ENCODE peak calls at places on chromosomes 3 and 15, in five cellular contexts. X is A549, F is K562, J is IMR-90, L is HepG2. V is an unnamed sample.

GRCh38 chr15:56492786-56493555 is 28.0 kb upstream of the MNS1 start:
- DNase-seq in X (no peak), F (no peak), J (no peak), L (no peak), V (no peak)

GRCh38 chr15:69734699-69735098 is 282.1 kb downstream of the RPLP1 start:
- DNase-seq in X (no peak), F (no peak), J (no peak), L (no peak), V (no peak)

GRCh38 chr3:170692720-170693119 is 106.8 kb upstream of the SLC7A14 start:
- DNase-seq in X (no peak), F (no peak), J (peak), L (no peak), V (no peak)

GRCh38 chr3:154018100-154018696 is 103.0 kb upstream of the ARHGEF26 start:
- DNase-seq in X (peak), F (peak), J (peak), L (peak), V (peak)

GRCh38 chr3:113096158-113096893 is 105.5 kb downstream of the GTPBP8 start:
- DNase-seq in X (no peak), F (no peak), J (peak), L (no peak), V (no peak)

GRCh38 chr15:71091601-71092000 is 23.7 kb upstream of the THSD4 start:
- DNase-seq in X (no peak), F (no peak), J (peak), L (no peak), V (no peak)

GRCh38 chr3:112623213-112623612 is 17.7 kb downstream of the CCDC80 start:
- DNase-seq in X (no peak), F (no peak), J (no peak), L (no peak), V (no peak)

GRCh38 chr15:80087104-80087503 is 27.6 kb downstream of the ZFAND6 start:
- DNase-seq in X (no peak), F (no peak), J (no peak), L (no peak), V (no peak)

GRCh38 chr3:15667484-15667883 is 65.9 kb downstream of the BTD start:
- DNase-seq in X (no peak), F (no peak), J (no peak), L (no peak), V (no peak)

GRCh38 chr15:89822030-89822429 is 7.4 kb upstream of the ANPEP start:
- DNase-seq in X (peak), F (no peak), J (no peak), L (no peak), V (no peak)

GRCh38 chr15:89469331-89470107 is 26.9 kb downstream of the RHCG start:
- DNase-seq in X (no peak), F (no peak), J (no peak), L (no peak), V (no peak)

GRCh38 chr3:87311309-87311708 is 34.9 kb upstream of the POU1F1 start:
- DNase-seq in X (no peak), F (no peak), J (no peak), L (no peak), V (no peak)

GRCh38 chr15:43525131-43525530 is 7.7 kb downstream of the MAP1A start:
- DNase-seq in X (no peak), F (no peak), J (no peak), L (no peak), V (no peak)

GRCh38 chr15:43527016-43527801 is 9.8 kb downstream of the MAP1A start:
- DNase-seq in X (no peak), F (no peak), J (no peak), L (no peak), V (no peak)

GRCh38 chr15:43524254-43524847 is 6.9 kb downstream of the MAP1A start:
- DNase-seq in X (no peak), F (no peak), J (no peak), L (no peak), V (no peak)

GRCh38 chr15:43527802-43528541 is 10.6 kb downstream of the MAP1A start:
- DNase-seq in X (no peak), F (no peak), J (no peak), L (no peak), V (no peak)

DNA sequence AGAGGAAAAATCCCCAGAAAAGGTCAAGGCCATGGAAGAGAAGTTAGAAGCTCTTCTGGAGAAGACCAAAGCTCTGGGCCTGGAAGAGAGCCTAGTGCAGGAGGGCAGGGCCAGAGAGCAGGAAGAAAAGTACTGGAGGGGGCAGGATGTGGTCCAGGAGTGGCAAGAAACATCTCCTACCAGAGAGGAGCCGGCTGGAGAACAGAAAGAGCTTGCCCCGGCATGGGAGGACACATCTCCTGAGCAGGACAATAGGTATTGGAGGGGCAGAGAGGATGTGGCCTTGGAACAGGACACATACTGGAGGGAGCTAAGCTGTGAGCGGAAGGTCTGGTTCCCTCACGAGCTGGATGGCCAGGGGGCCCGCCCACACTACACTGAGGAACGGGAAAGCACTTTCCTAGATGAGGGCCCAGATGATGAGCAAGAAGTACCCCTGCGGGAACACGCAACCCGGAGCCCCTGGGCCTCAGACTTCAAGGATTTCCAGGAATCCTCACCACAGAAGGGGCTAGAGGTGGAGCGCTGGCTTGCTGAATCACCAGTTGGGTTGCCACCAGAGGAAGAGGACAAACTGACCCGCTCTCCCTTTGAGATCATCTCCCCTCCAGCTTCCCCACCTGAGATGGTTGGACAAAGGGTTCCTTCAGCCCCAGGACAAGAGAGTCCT is 9.0 kb downstream of the MAP1A start:
- DNase-seq in X (no peak), F (no peak), J (no peak), L (no peak), V (no peak)
- TF ChIP-seq MAFK in X (no peak), F (no peak), J (no peak), L (no peak), V (no peak)

DNA sequence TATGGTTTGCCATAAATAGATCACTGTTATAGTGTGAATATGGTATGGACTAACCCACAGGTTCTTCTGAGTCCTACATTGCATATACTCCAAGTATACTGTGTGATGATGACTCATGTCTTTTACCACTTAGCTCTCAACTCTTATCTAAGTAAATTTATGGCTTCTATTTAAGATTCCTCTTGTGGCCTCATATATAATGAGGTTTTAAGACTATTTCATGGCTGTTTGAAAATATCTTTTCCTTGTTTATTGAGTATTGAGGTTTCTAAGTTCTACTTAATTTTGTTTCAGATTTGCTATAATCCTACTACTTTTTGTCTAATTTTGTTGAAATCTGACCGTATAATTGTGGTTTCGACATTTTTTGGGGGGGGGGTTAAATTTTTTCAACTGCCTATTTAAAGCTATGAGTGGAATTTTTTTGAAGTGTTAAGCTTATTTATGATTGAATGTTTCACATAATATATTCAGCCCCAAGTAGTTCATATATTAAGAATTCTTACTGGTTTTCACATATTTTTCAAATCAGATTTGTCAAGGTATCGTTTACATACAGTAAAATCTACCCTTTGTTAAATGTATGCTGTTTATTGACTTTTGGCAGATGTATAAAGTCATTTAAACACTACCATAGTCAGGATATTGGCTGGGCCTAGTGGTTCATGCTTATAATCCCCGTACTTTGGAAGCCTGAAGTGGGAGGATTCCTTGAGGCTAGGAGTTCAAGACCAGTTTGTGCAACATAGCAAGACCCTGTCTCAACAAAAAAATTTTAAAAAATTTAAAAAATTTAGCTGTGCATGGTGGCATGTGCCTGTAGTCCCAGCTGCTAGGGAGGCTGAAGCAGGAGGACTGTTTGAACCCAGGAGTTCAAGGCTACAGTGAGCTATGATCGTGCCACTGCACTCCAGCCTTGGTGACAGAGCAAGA is 11.7 kb downstream of the SLC25A36 start:
- DNase-seq in X (peak), F (peak), J (peak), L (no peak), V (no peak)
- TF ChIP-seq MAFK in X (no peak), F (peak), J (peak), L (no peak), V (no peak)

DNA sequence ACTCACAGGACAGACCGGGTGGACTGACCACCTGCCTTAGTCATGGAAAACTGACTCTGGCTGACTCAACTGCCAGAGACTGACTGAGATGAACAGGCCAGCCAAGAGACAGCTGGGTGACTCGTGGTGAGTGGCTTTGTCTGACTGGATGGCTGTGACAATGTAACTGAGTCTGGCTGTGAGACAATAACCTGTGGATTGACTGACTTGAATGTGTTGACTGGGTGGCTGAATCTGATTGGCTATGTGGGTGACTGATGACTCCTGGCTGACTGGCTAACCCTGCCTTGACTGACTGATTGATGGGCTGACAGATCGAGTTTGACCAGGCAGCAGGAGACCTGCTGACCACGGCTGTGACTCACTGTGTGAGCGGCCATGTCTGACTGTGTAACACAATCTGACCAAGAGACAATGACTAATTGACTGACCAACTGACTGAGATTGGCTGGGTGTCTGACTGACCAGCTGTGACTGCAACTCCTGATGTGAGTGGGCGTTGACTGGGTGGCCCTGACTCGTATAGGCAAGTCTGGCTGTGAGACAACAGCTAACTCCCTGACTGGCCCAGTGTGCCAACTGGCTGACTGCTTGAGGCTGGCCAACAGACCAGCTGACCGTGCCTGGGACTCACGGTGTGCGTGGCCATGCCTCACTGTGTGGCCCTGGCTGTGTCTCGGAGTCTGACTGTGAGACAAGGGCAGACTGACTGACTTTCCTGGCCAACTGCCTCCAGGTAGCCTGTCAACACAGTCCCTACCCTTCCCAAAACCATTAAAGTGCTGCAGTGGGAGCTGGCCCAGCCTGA is 509.1 kb downstream of the SHQ1 start:
- DNase-seq in X (peak), F (peak), J (peak), L (peak), V (no peak)
- TF ChIP-seq MAFK in X (no peak), F (no peak), J (no peak), L (no peak), V (no peak)

GRCh38 chr3:27423463-27423862 is 54.3 kb upstream of the NEK10 start:
- DNase-seq in X (no peak), F (no peak), J (peak), L (no peak), V (no peak)
- TF ChIP-seq MAFK in X (no peak), F (no peak), J (no peak), L (no peak), V (no peak)

DNA sequence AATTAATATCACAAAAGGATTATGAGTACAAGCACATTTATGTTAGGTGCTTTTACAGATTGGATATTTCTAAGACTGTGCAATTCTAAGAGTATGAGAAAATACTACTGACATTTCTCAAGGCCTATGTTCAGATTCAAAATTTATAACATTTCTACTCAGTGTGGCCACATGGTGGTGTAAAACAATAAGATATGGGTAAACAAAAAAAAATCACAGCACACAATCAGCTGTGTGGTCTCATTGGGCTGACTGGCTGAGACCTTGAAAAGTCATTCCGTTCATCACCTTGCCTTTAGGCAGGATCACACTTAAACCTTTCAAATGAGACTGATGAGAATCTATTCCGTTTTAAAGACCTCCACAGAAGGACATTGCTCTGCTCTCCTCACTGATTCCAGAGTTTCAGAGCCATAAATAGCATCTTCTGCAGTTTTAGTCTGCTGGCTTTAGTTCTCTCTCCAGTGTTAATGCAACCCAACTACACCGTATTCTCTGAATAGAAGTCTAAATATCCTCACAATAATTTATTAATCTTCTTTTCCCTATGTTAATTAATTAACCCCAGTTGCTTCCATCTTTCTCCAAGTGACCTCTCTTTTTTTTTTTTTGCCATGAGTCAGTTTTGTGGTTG is 158.2 kb downstream of the SPATA16 start:
- DNase-seq in X (peak), F (peak), J (no peak), L (no peak), V (no peak)
- TF ChIP-seq MAFK in X (no peak), F (no peak), J (no peak), L (no peak), V (no peak)

GRCh38 chr3:42980909-42981308 is 1.8 kb downstream of the GASK1A start:
- DNase-seq in X (no peak), F (no peak), J (no peak), L (no peak), V (no peak)
- TF ChIP-seq MAFK in X (no peak), F (no peak), J (no peak), L (no peak), V (no peak)